ENCODE peak calls at places on chromosomes 13 and 19, in six cellular contexts. N is substantia nigra; D is NCI-H2081; U is suprapubic skin; S is activated CD8-positive, alpha-beta memory T cell treated with anti-CD3 and anti-CD28 coated beads for 1 hour; P is T-helper 9 cell. A is an unnamed sample.

GRCh38 chr19:32874605-32875004 is 5.0 kb upstream of the SLC7A9 start:
- DNase-seq in N (no peak), D (no peak), U (no peak), S (no peak), P (no peak), A (no peak)

GRCh38 chr13:102777716-102778115 is 4.1 kb upstream of the TEX30 start:
- DNase-seq in N (no peak), D (no peak), U (no peak), S (no peak), P (no peak), A (no peak)

GRCh38 chr13:66574606-66575005 is 655.5 kb downstream of the PCDH9 start:
- DNase-seq in N (no peak), D (no peak), U (no peak), S (no peak), P (no peak), A (no peak)

GRCh38 chr19:29886535-29886934 is 55.5 kb upstream of the URI1 start:
- DNase-seq in N (no peak), D (no peak), U (no peak), S (no peak), P (no peak), A (no peak)

GRCh38 chr19:30802424-30803013 is 430.3 kb downstream of the ZNF536 start:
- DNase-seq in N (no peak), D (no peak), U (no peak), S (no peak), P (no peak), A (no peak)

GRCh38 chr19:48635966-48636858 is 967 bp downstream of the DBP start:
- DNase-seq in N (peak), D (no peak), U (peak), S (no peak), P (no peak), A (no peak)

GRCh38 chr19:49851456-49852259 is 699 bp downstream of the PTOV1 start:
- DNase-seq in N (no peak), D (no peak), U (peak), S (no peak), P (no peak), A (peak)

GRCh38 chr19:53545271-53546065 is 7.5 kb downstream of the ZNF331 start:
- DNase-seq in N (no peak), D (no peak), U (no peak), S (no peak), P (no peak), A (no peak)

GRCh38 chr13:42066542-42066941 is 18.1 kb downstream of the DGKH start:
- DNase-seq in N (no peak), D (no peak), U (no peak), S (no peak), P (no peak), A (no peak)

GRCh38 chr13:55000043-55000442 is 1971.4 kb downstream of the OLFM4 start:
- DNase-seq in N (no peak), D (no peak), U (no peak), S (no peak), P (no peak), A (no peak)

GRCh38 chr19:35090160-35090794 is 25.3 kb upstream of the FXYD3 start:
- DNase-seq in N (no peak), D (peak), U (peak), S (peak), P (peak), A (no peak)

GRCh38 chr19:8174706-8175105 is 25.3 kb upstream of the FBN3 start:
- DNase-seq in N (no peak), D (no peak), U (no peak), S (no peak), P (no peak), A (no peak)

GRCh38 chr13:37595162-37595561 is 3.4 kb downstream of the POSTN start:
- DNase-seq in N (no peak), D (no peak), U (no peak), S (no peak), P (no peak), A (no peak)

GRCh38 chr13:42602910-42603309 is 29.0 kb downstream of the TNFSF11 start:
- DNase-seq in N (no peak), D (no peak), U (no peak), S (no peak), P (no peak), A (no peak)

A was measured in T-helper 17 cell.